ENCODE peak calls at places on chromosomes 3 and 15, in seven cellular contexts. Y is GM23338, H is MM.1S, M is SK-N-SH, P is HCT116, I is neural progenitor cell, F is PC-3. K is an unnamed sample.

GRCh38 chr15:50890751-50891150 is 17.7 kb upstream of the AP4E1 start:
- DNase-seq in Y (no peak), H (no peak), M (no peak), P (no peak), I (no peak), F (peak; percentile 35), K (no peak)

GRCh38 chr3:150063237-150063636 is 92.5 kb upstream of the PFN2 start:
- DNase-seq in Y (no peak), H (no peak), M (no peak), P (no peak), I (no peak), F (no peak), K (no peak)

GRCh38 chr3:152272771-152273242 is 4.1 kb downstream of the MBNL1 start:
- DNase-seq in Y (no peak), H (no peak), M (no peak), P (no peak), I (no peak), F (peak; percentile 56), K (no peak)

GRCh38 chr3:11565072-11565471 is 78.6 kb downstream of the VGLL4 start:
- DNase-seq in Y (no peak), H (no peak), M (no peak), P (no peak), I (no peak), F (no peak), K (no peak)

GRCh38 chr15:25852696-25853524 is 10.2 kb downstream of the ATP10A start:
- DNase-seq in Y (no peak), H (no peak), M (no peak), P (no peak), I (no peak), F (no peak), K (peak; percentile 79)

GRCh38 chr15:32119694-32120330 is 89.5 kb downstream of the CHRNA7 start:
- DNase-seq in Y (no peak), H (no peak), M (peak; percentile 72), P (no peak), I (no peak), F (no peak), K (no peak)

GRCh38 chr15:81133782-81134461 is at the start of gene CFAP161:
- DNase-seq in Y (peak; percentile 96), H (peak; percentile 92), M (peak; percentile 93), P (peak; percentile 42), I (peak; percentile 97), F (no peak), K (no peak)

GRCh38 chr3:13012228-13012691 is 61.0 kb downstream of the IQSEC1 start:
- DNase-seq in Y (no peak), H (peak; percentile 81), M (no peak), P (no peak), I (no peak), F (no peak), K (peak; percentile 77)

GRCh38 chr3:44865272-44866005 is 3.7 kb downstream of the TMEM42 start:
- DNase-seq in Y (no peak), H (peak; percentile 52), M (no peak), P (no peak), I (no peak), F (no peak), K (peak; percentile 4)

GRCh38 chr3:145243875-145244274 is 917.1 kb downstream of the PLOD2 start:
- DNase-seq in Y (no peak), H (no peak), M (no peak), P (no peak), I (no peak), F (peak; percentile 45), K (no peak)

DNA sequence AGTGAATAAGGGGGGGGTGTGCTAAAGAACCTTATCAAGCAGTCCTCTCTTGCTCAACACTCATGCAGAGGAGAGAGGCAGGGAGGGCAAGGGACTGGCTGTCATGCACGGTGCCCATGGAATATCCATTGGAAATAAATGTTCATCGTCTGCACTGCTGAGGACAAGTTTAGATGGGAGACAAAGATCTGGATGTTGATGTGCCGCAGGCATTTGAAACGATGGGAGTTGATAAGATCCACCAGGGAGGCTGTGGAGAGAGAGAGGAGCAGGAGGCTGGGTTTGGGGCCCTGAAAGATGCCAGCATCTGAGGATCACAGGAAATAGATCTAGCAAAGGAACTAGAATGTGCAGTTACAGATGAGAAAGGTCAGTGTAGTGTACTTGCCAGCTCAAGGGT is 76.2 kb downstream of the CEP63 start:
- DNase-seq in Y (no peak), H (no peak), M (no peak), P (no peak), I (no peak), F (no peak), K (no peak)
- TF ChIP-seq EZH2phosphoT487 in Y (no peak), H (no peak), M (no peak), P (no peak), I (no peak), F (no peak), K (no peak)

DNA sequence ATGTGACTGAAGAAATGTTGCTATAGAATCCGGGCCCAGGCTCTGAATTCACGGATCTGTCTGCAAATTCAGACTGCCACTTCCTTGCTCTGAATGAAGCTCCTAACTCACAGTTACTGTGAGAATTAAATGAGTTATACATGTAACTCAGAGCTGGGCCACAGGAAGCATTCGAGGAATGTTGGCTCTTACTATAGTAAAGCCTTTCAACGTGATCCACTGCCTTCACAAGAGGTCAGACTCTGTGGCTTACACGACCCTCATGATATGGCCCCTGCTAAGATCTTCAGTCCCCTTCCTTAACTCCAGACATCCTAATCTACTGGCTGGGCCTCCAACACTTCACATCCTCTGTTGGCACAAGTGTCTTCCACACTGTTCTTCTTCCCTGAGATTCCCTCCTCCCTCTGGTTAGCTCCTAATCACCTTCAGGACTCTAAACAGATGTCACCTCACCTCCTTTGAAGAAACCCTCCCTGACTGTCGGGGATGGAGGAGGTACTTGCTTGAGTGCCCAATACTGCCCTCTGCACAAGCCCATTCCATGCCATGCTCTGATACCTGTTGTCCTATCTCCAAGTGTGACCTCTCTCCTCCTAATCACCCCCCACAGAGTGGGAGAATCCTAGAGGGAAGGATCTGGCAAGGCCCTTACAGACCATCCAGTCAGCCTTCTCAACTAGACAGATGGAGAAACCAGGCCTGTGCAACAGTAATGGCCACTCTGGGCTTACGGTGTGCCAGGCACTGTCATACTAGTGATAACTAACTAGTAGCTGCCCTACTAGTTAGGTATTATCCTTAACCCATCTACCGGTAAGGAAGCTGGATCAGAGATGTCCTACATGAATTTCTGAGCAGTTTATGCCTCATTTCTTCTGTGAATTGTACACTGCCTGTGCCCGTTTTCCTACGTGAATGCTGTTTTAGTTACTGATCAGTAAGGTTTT is 1.3 kb downstream of the ACTR8 start:
- DNase-seq in Y (peak; percentile 46), H (no peak), M (peak; percentile 29), P (no peak), I (peak; percentile 58), F (no peak), K (no peak)
- H2AFZ ChIP-seq in Y (no peak overlapping the region), H (peak overlapping the region; percentile 90), M (peak overlapping the region; percentile 77), P (no peak overlapping the region), I (no peak overlapping the region), F (peak overlapping the region; percentile 86), K (peak overlapping the region; percentile 91)

GRCh38 chr3:62201438-62202035 is 171.8 kb downstream of the FEZF2 start:
- DNase-seq in Y (peak; percentile 76), H (peak; percentile 21), M (peak; percentile 65), P (peak; percentile 16), I (peak; percentile 49), F (peak; percentile 56), K (peak; percentile 23)
- TF ChIP-seq EZH2phosphoT487 in Y (no peak), H (no peak), M (no peak), P (no peak), I (no peak), F (no peak), K (no peak)

GRCh38 chr15:71653986-71654713 is 156.2 kb upstream of the NR2E3 start:
- DNase-seq in Y (no peak), H (no peak), M (no peak), P (no peak), I (no peak), F (no peak), K (no peak)
- H2AFZ ChIP-seq in Y (no peak overlapping the region), H (no peak overlapping the region), M (no peak overlapping the region), P (no peak overlapping the region), I (no peak overlapping the region), F (no peak overlapping the region), K (no peak overlapping the region)

DNA sequence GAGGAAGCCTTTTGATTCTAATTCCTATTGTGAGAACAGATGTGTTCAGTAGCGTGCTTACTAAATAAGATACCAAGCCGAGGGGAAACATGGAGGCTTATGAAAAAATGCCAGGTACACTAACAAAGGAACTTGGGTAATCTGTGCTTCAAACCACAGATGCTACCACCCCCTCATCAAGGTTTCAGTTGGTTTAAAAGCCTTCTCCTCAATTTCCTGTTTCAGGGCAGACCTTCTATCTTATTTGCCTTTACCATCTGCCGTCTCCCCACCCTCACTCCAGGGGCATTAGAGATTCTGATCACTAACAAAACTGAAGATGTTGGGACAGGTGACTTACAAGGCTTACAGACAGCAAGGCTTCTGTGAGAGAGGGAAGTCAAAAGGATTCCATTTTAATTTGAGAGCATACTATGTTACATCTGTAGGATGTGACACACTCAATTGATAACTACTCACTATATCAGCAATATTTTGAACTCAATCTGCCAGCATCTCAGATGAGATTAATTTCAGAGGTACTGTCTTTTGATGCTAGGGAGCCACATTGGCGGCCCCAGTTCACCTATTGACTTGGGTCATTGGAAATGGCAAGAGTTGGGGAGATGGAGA is 60.6 kb upstream of the PLCL2 start:
- DNase-seq in Y (no peak), H (peak; percentile 94), M (no peak), P (no peak), I (no peak), F (no peak), K (peak; percentile 76)
- TF ChIP-seq EZH2phosphoT487 in Y (no peak), H (no peak), M (no peak), P (no peak), I (no peak), F (no peak), K (no peak)

DNA sequence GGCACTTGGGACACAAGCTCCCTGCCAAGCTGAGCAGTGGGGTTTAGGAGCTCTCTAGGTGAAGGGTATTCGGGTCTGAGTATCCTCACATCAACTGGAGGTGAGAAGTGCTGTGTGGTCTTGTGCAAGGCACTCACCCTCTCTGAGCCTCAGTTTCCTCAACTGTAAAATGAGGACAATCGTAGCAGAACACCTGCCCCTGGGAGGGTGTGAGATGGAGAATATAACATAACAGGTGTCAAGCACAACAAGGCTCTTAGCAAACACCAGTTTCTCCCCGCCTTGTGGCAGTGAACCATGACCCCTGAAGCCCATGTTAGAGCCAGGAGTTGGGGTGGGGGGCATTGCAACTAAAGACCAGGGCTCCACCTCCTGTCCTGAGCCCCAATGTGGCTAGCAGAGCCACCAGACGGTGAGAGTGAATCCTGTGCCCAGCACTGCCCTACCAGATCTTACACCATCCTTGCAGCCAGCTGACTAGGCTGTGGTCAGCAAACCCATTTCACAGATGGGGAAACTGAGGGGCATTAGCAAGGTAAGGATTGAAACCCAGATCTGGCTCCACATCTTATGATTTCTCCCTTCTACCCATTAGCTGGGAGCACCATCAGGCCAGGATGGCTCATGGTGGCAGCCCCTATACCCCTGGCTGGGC is 2.6 kb upstream of the PLXND1 start:
- DNase-seq in Y (no peak), H (no peak), M (no peak), P (no peak), I (no peak), F (no peak), K (no peak)
- H2AFZ ChIP-seq in Y (no peak overlapping the region), H (no peak overlapping the region), M (no peak overlapping the region), P (no peak overlapping the region), I (peak overlapping the region; percentile 20), F (no peak overlapping the region), K (no peak overlapping the region)